ENCODE peak calls at places on chromosomes 3 and 15, in nine cellular contexts. K is cardiac fibroblast; T is HuH-7; E is stimulated activated CD4-positive, alpha-beta T cell treated with anti-CD3 and anti-CD28 coated beads, Interleukin-1b, Interleukin-23, amount 100 ng/mL, for 1 hour; I is activated T-cell treated with anti-CD3 and anti-CD28 coated beads, Interleukin-2, amount 50 U/mL, for 72 hours; C is stimulated activated CD8-positive, alpha-beta memory T cell treated with anti-CD3 and anti-CD28 coated beads, Interleukin-4, amount 100 ng/mL, for 1 hour; W is activated CD4-positive, alpha-beta T cell treated with anti-CD3 and anti-CD28 coated beads for 48 hours; Q is bronchial epithelial cell; J is NAMALWA. G is an unnamed sample.

GRCh38 chr3:13717222-13717573 is 162.7 kb downstream of the WNT7A start:
- DNase-seq in K (no peak), T (no peak), E (no peak), I (no peak), C (no peak), W (no peak), Q (no peak), J (no peak), G (no peak)

GRCh38 chr15:39404767-39405173 is 176.1 kb upstream of the THBS1 start:
- DNase-seq in K (peak), T (no peak), E (no peak), I (no peak), C (no peak), W (no peak), Q (peak), J (no peak), G (peak)

GRCh38 chr15:100919481-100920405 is 586 bp downstream of the LRRK1 start:
- DNase-seq in K (peak), T (no peak), E (no peak), I (peak), C (no peak), W (peak), Q (no peak), J (peak), G (no peak)

GRCh38 chr3:41267975-41268640 is 68.8 kb downstream of the CTNNB1 start:
- DNase-seq in K (peak), T (peak), E (no peak), I (no peak), C (no peak), W (no peak), Q (peak), J (no peak), G (peak)

GRCh38 chr15:50418041-50418583 is 6.1 kb upstream of the USP8 start:
- DNase-seq in K (peak), T (no peak), E (no peak), I (peak), C (no peak), W (no peak), Q (no peak), J (peak), G (no peak)

GRCh38 chr15:74123131-74123429 is 7.3 kb upstream of the ISLR2 start:
- DNase-seq in K (no peak), T (no peak), E (no peak), I (no peak), C (no peak), W (no peak), Q (no peak), J (peak), G (no peak)

GRCh38 chr15:55627730-55628368 is 39.7 kb upstream of the PYGO1 start:
- DNase-seq in K (peak), T (no peak), E (no peak), I (no peak), C (no peak), W (peak), Q (peak), J (no peak), G (peak)

GRCh38 chr3:82773207-82773606 is 1011.8 kb upstream of the GBE1 start:
- DNase-seq in K (no peak), T (no peak), E (no peak), I (no peak), C (no peak), W (no peak), Q (no peak), J (no peak), G (no peak)

GRCh38 chr15:71660501-71660900 is 149.9 kb upstream of the NR2E3 start:
- DNase-seq in K (no peak), T (no peak), E (no peak), I (no peak), C (no peak), W (no peak), Q (no peak), J (no peak), G (no peak)

GRCh38 chr3:29170894-29171582 is 109.8 kb upstream of the RBMS3 start:
- DNase-seq in K (peak), T (no peak), E (no peak), I (no peak), C (no peak), W (no peak), Q (no peak), J (no peak), G (no peak)

GRCh38 chr3:59771760-59772159 is 721.9 kb upstream of the CFAP20DC start:
- DNase-seq in K (peak), T (no peak), E (no peak), I (no peak), C (no peak), W (no peak), Q (peak), J (no peak), G (peak)

GRCh38 chr3:44003801-44004200 is 237.9 kb upstream of the TOPAZ1 start:
- DNase-seq in K (no peak), T (no peak), E (no peak), I (no peak), C (no peak), W (no peak), Q (no peak), J (no peak), G (no peak)

GRCh38 chr3:188687389-188687788 is 484.4 kb upstream of the TPRG1 start:
- DNase-seq in K (peak), T (no peak), E (no peak), I (no peak), C (no peak), W (no peak), Q (peak), J (peak), G (no peak)

G was measured in hepatic stellate cell.